ENCODE peak calls at places on chromosomes 13 and 19, in seven cellular contexts. H is right atrium auricular region, I is K562, D is endodermal cell, J is breast epithelium, A is heart left ventricle, R is transverse colon. L is an unnamed sample.
A peak's percentile ranks its signal among the peaks of the same experiment; 100 is the strongest.

GRCh38 chr19:40453151-40453735 is 9.1 kb upstream of the SERTAD3 start:
- DNase-seq in A (no peak), D (no peak), R (no peak), H (no peak), J (no peak), I (no peak), L (no peak)

GRCh38 chr13:43119206-43119605 is 95.8 kb downstream of the DNAJC15 start:
- DNase-seq in R (no peak), I (no peak), D (no peak), H (no peak), A (no peak), J (no peak), L (no peak)

GRCh38 chr13:98272549-98272948 is 95.5 kb upstream of the RNF113B start:
- DNase-seq in D (peak; percentile 72), H (no peak), I (no peak), A (no peak), R (no peak), J (no peak), L (no peak)

GRCh38 chr19:18321729-18322091 is 1.2 kb downstream of the LSM4 start:
- DNase-seq in A (no peak), D (no peak), J (no peak), R (no peak), I (peak; percentile 76), H (no peak), L (no peak)

GRCh38 chr19:18070181-18070580 is 16.6 kb downstream of the IL12RB1 start:
- DNase-seq in I (no peak), D (no peak), J (no peak), H (no peak), A (no peak), R (no peak), L (no peak)

GRCh38 chr19:16791942-16792341 is 37.3 kb upstream of the SIN3B start:
- DNase-seq in R (no peak), A (no peak), J (no peak), D (no peak), H (no peak), I (no peak), L (no peak)

GRCh38 chr13:29799041-29799440 is 51.4 kb downstream of the UBL3 start:
- DNase-seq in J (no peak), R (no peak), D (no peak), A (no peak), H (no peak), I (no peak), L (no peak)

GRCh38 chr19:54096642-54097106 is 3.9 kb downstream of the OSCAR start:
- DNase-seq in J (no peak), H (no peak), D (peak; percentile 77), A (peak; percentile 68), R (peak; percentile 42), I (peak; percentile 56), L (no peak)

GRCh38 chr13:109755997-109756396 is 30.4 kb downstream of the IRS2 start:
- DNase-seq in J (no peak), I (no peak), D (no peak), A (no peak), H (no peak), R (no peak), L (no peak)

GRCh38 chr13:109756778-109757177 is 29.6 kb downstream of the IRS2 start:
- DNase-seq in I (no peak), D (no peak), H (no peak), A (no peak), R (no peak), J (no peak), L (no peak)

GRCh38 chr13:109758937-109759480 is 27.4 kb downstream of the IRS2 start:
- DNase-seq in H (no peak), R (no peak), A (no peak), D (no peak), J (no peak), I (no peak), L (no peak)

GRCh38 chr13:109759609-109760008 is 26.8 kb downstream of the IRS2 start:
- DNase-seq in J (no peak), D (no peak), A (no peak), I (no peak), R (no peak), H (no peak), L (no peak)

GRCh38 chr13:109755551-109755950 is 30.8 kb downstream of the IRS2 start:
- DNase-seq in I (no peak), J (no peak), R (no peak), D (no peak), H (no peak), A (no peak), L (no peak)
- H3K27ac ChIP-seq in I (no peak overlapping the region), J (no peak overlapping the region), R (no peak overlapping the region), D (no peak overlapping the region), H (no peak overlapping the region), A (no peak overlapping the region), L (no peak overlapping the region)

DNA sequence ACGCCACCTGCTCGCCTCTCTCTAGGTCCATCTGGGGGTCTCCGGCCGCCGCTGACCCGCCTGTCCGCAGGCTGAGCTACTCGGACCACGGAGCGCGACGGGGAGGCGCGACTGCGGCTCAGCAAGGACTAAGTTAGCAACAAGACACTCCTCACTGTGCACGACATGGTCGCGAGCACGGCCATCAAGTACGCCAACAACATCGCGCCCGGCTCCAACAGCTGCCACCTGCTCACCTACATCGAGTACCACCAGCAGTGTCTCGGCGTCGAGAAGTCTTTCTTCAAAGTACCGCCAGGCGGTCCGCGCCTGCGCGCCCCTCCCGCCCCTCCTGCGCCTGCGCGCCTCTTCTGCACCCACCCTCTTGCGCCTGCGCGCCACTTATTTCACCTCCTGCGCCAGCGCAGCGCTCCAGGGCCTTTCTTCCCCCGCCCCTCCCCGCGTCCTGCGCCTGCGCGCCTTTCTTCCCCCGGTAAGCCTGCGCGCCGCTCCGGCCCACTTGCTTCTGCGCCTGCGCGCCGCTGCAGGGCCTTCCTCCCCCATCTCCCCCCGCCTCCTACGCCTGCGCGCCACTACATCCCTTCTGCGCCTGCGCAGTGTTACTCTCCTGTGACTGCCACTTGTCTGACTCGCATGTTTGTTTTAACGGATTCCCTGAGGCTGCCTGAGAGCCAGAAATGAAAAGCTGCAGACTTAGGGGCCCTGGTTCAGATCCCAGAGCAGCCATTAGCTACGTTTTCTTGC is 63.9 kb downstream of the ACSBG2 start:
- DNase-seq in R (peak; percentile 100), A (peak; percentile 100), H (peak; percentile 97), I (peak; percentile 99), D (peak; percentile 98), J (peak; percentile 98), L (peak; percentile 99)
- H3K4me1 ChIP-seq in R (peaks cover 11% of the 10 kb centered on the region), A (peaks cover 18% of the 10 kb centered on the region), H (no peaks in the 10 kb centered on the region), I (peaks cover 8% of the 10 kb centered on the region), D (no peaks in the 10 kb centered on the region), J (peaks cover 5% of the 10 kb centered on the region), L (peaks cover 9% of the 10 kb centered on the region)

GRCh38 chr13:33520480-33520839 is 234.9 kb upstream of the STARD13 start:
- DNase-seq in D (no peak), R (no peak), A (no peak), I (no peak), J (no peak), H (no peak), L (no peak)
- TF ChIP-seq CTCF in D (no peak), R (no peak), A (no peak), I (no peak), J (no peak), H (no peak), L (no peak)

DNA sequence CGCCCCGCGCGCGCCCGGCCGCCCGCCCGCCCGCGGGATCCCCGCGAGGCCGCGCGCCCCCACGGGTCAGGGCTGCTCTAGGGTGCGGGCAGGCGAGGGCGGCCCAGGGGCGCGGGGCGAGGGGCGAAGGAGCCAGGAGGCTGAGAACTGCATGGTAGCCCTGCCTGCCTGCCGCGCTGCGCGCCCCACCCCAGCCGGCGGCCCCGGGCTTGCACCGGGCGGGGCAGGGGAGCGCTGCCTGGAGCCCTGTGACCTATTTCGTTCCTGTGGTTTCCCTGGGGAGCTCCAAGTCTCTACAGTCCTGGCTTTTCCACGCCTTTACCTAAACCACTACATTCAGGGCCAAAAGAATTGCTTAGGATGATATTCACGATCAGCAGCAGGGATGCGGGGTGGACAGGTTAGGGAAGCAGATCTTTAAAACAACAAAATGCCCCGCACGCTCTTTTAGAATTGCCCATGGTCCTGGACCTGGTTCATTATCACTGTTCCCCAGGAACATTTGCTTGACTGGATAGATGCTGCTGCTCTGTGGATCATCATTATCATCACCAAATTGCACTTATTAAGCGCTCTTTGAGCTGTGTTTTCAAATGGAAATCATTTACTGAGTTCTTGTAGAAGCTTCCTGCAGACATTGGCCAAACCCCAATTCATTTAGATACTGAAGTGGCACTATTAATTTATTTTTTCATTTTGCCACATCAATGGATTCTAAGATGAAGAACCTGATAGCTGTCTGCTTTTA is 423 bp upstream of the GPR12 start:
- DNase-seq in H (no peak), R (no peak), J (no peak), A (no peak), D (peak; percentile 58), I (no peak), L (no peak)
- H3K27ac ChIP-seq in H (no peak overlapping the region), R (no peak overlapping the region), J (no peak overlapping the region), A (no peak overlapping the region), D (no peak overlapping the region), I (no peak overlapping the region), L (no peak overlapping the region)

DNA sequence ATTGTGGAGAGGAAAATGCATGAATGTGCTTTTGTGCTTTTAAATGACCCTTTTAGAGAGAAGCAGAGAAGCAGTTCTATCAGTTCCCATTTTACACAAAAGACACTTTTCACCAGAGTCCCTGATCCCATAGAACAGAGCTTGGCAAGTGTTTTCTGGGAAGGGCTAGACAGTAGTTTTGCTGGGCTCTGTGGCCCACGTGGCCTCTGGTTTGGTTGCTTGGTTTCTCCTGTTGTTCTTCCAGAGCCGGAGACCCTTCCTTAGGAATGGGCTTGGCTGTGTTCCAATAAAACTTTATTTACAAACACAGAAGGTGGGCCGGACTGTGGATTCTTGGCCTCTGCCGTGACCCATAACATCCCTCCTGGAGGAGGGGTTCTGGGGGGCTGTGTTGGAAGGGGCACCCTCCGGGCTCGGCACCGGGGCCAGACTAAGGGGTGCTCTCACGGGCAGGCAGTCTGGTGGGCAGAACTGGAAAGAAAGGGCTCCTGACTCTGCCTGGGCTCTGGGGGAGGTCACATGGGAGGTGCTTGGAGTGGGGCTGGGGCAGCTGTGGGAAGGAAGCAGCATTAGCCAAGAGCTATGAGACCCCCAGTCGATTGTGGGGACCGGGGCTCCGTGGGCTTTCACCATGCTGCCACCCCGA is 3.2 kb downstream of the SPPL2B start:
- DNase-seq in I (no peak), A (no peak), H (no peak), J (no peak), R (no peak), D (no peak), L (no peak)
- H3K4me1 ChIP-seq in I (peaks cover 28% of the 10 kb centered on the region), A (peaks cover 51% of the 10 kb centered on the region), H (no peaks in the 10 kb centered on the region), J (peaks cover 15% of the 10 kb centered on the region), R (peaks cover 70% of the 10 kb centered on the region), D (peaks cover 7% of the 10 kb centered on the region), L (peaks cover 2% of the 10 kb centered on the region)

DNA sequence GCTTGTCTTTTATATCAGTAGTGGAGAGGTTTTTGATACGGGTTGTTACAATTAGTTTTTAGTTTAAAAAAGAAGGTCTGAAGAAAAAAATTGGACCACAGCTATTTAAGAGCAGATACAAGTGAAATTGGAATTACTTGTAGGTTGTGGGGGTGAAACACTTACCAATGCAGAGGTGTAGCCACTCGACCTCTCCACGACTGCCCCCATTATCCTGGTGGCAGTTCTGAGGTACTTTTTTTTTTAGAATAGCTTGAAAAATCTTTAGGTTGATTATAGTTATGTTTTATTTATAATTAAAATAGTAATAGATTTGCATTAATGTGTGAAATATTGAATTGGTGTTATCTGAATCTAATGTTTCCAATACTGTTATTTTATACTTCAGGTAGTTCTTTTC is 60.7 kb downstream of the PAN3 start:
- DNase-seq in H (no peak), I (no peak), J (no peak), A (no peak), D (no peak), R (no peak), L (no peak)
- TF ChIP-seq CTCF in H (no peak), I (no peak), J (no peak), A (no peak), D (peak; percentile 64), R (no peak), L (no peak)

GRCh38 chr13:79966039-79966438 is 374.9 kb downstream of the SPRY2 start:
- DNase-seq in D (no peak), R (no peak), I (no peak), J (no peak), H (no peak), A (no peak), L (no peak)
- H3K27ac ChIP-seq in D (peak overlapping the region; percentile 12), R (no peak overlapping the region), I (no peak overlapping the region), J (no peak overlapping the region), H (no peak overlapping the region), A (no peak overlapping the region), L (no peak overlapping the region)

L was measured in ascending aorta.